ENCODE peak calls at places on chromosomes 12 and 14, in five cellular contexts. L is mucosa of descending colon, D is hepatocyte, B is PC-3, N is HepG2. C is an unnamed sample. For H3K4me1, the result is how much of the 10 kb centered on the place peaks cover.

GRCh38 chr12:120196363-120196762 is 1.8 kb upstream of the GCN1 start:
- DNase-seq in B (no peak), N (no peak), L (peak), D (no peak), C (no peak)

GRCh38 chr12:17076335-17076734 is 470.4 kb upstream of the LMO3 start:
- DNase-seq in B (peak), L (no peak), D (peak), N (peak), C (no peak)

GRCh38 chr12:20339060-20339459 is 29.3 kb upstream of the PDE3A start:
- DNase-seq in L (no peak), D (no peak), B (no peak), N (no peak), C (no peak)

GRCh38 chr12:56996793-56997545 is 9.4 kb downstream of the ZBTB39 start:
- DNase-seq in N (no peak), D (no peak), L (no peak), B (no peak), C (no peak)

GRCh38 chr12:120453977-120454376 is 7.7 kb downstream of the GATC start:
- DNase-seq in L (no peak), N (peak), B (peak), D (no peak), C (no peak)

GRCh38 chr14:106872619-106873446 is 1346.5 kb downstream of the TMEM121 start:
- DNase-seq in D (no peak), B (peak), N (peak), L (peak), C (peak)

GRCh38 chr12:127459166-127459565 is 807.8 kb upstream of the TMEM132C start:
- DNase-seq in L (no peak), B (peak), D (no peak), N (no peak), C (no peak)

GRCh38 chr14:69087061-69087461 is 65.9 kb downstream of the DCAF5 start:
- DNase-seq in L (no peak), N (no peak), D (no peak), B (no peak), C (no peak)

GRCh38 chr12:34294671-34295365 is 272.5 kb downstream of the ALG10 start:
- DNase-seq in B (no peak), L (peak), D (no peak), N (no peak), C (no peak)

GRCh38 chr14:71620401-71620800 is 311.8 kb upstream of the RGS6 start:
- DNase-seq in D (no peak), B (peak), L (no peak), N (no peak), C (no peak)

GRCh38 chr12:106386836-106387555 is 29.4 kb downstream of the POLR3B start:
- DNase-seq in D (no peak), L (no peak), N (no peak), B (no peak), C (no peak)

GRCh38 chr12:116495260-116495659 is 63.9 kb upstream of the MAP1LC3B2 start:
- DNase-seq in N (no peak), B (peak), D (peak), L (no peak), C (no peak)

GRCh38 chr12:44972746-44973421 is 78.0 kb downstream of the DBX2 start:
- DNase-seq in B (peak), D (peak), L (no peak), N (peak), C (no peak)

GRCh38 chr14:51014625-51015024 is 70.3 kb upstream of the PYGL start:
- DNase-seq in B (peak), L (no peak), N (no peak), D (no peak), C (no peak)

GRCh38 chr12:47829584-47829983 is 9.9 kb upstream of the HDAC7 start:
- DNase-seq in D (no peak), L (no peak), N (no peak), B (no peak), C (no peak)

GRCh38 chr14:79419571-79420327 is 791.6 kb downstream of the DIO2 start:
- DNase-seq in N (no peak), L (no peak), D (peak), B (no peak), C (no peak)

GRCh38 chr14:101017209-101017608 is 113.7 kb upstream of the RTL1 start:
- DNase-seq in B (no peak), L (no peak), N (no peak), D (no peak), C (no peak)

GRCh38 chr12:80404629-80405028 is 39.4 kb upstream of the PTPRQ start:
- DNase-seq in L (no peak), B (peak), D (no peak), N (no peak), C (no peak)

GRCh38 chr14:103696466-103697071 is 18.7 kb downstream of the XRCC3 start:
- DNase-seq in D (no peak), N (no peak), B (no peak), L (no peak), C (no peak)

GRCh38 chr12:27468241-27468640 is 21.7 kb downstream of the SMCO2 start:
- DNase-seq in B (no peak), N (no peak), L (no peak), D (no peak), C (no peak)

GRCh38 chr14:63203618-63204406 is 431 bp upstream of the RHOJ start:
- DNase-seq in N (peak), B (peak), L (peak), D (peak), C (peak)

GRCh38 chr12:75208851-75209781 is 523 bp downstream of the KCNC2 start:
- DNase-seq in N (no peak), B (no peak), D (peak), L (no peak), C (no peak)

GRCh38 chr12:103401421-103401820 is 94.3 kb downstream of the C12orf42 start:
- DNase-seq in B (peak), D (peak), N (peak), L (no peak), C (no peak)

GRCh38 chr14:49620182-49621113 is at the start of the genes MGAT2 and RPL36AL:
- DNase-seq in D (peak), B (peak), L (peak), N (peak), C (peak)
- H3K4me1 ChIP-seq in D (under half), B (under half), L (under half), N (half or more), C (under half)

GRCh38 chr12:41496009-41496408 is 307.9 kb downstream of the PDZRN4 start:
- DNase-seq in N (no peak), D (no peak), B (no peak), L (no peak), C (no peak)
- H3K4me3 ChIP-seq in N (no peak), D (no peak), B (no peak), L (no peak), C (no peak)

GRCh38 chr14:105324080-105324778 is 9.7 kb downstream of the PACS2 start:
- DNase-seq in D (no peak), B (no peak), L (peak), N (no peak), C (no peak)
- H3K4me1 ChIP-seq in D (under half), B (under half), L (under half), N (under half), C (under half)

DNA sequence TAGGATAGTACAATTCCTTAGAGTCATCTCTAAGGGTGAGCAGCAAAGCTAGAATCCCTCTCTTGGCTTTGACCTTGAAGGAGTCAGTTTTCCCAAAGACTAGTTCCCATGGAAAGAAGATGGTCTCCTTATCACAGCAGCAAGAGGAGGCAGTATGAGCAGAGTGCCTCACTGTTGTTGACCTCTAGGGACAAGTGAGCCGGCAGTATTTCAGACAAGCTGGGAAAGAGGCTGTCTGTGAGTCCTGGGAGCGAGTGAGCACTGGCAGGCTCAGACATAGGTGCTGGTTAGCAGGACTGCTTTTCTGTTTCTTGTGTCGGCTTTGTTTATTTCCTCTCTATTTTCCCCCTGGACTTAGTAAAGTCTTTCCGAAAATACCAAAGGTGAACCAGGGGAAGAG is 60.7 kb downstream of the NTF3 start:
- DNase-seq in D (no peak), N (no peak), L (no peak), B (no peak), C (no peak)
- H3K4me3 ChIP-seq in D (no peak), N (no peak), L (no peak), B (no peak), C (no peak)

DNA sequence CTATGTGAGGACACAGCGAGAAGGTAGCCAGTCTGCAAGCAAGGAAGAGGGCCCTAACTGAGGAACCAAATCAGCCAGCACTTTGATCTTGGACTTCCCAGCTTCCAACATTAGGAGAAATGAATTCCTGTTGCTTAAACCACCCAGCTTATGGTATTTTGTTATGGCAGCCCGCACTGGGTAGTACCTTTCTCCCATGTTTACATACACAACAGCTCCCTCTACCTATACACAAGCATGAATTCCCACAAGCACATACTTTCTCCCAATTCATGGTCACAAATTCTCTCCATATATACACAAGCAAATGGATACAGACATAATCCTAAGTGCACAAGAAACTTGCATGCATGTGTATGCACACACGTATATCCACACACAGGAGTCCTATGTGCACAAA is 7.4 kb downstream of the ITGB7 start:
- DNase-seq in L (no peak), N (no peak), B (no peak), D (no peak), C (no peak)
- H3K4me1 ChIP-seq in L (under half), N (under half), B (under half), D (under half), C (under half)

DNA sequence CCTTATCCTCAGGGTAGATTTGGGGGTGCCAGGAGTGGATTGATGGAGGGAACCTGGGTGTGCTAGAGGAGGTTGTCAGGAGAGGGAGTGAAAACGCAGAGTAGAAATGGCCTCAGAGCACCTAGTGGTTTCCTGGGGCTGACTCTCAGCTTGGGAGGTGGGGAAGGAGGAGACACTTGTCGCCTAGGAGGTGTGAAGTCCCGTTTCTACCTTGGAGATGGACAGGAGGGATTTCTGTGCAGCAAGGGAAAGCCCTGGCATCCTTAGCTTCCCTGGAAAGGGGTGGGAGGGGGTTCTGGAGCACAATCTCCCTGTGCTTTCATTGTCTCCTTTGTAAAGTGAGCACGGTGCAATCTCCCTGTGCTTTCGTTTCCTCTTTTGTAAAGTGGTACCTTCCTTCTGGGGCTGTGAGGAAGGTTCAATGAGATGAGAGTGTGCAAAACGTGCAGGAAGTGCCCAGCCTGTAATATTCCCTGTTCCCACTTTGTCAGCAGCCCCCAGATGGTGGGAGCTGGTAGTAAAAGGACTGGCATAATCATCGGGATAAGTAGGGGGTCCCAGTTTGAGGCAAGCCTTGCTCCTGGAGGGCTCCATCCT is 1.6 kb downstream of the OAS3 start:
- DNase-seq in N (no peak), D (no peak), B (no peak), L (no peak), C (no peak)
- H3K4me3 ChIP-seq in N (no peak), D (no peak), B (peak), L (no peak), C (no peak)

GRCh38 chr12:14260011-14260993 is 105.2 kb upstream of the ATF7IP start:
- DNase-seq in D (peak), N (peak), L (peak), B (peak), C (peak)
- H3K4me1 ChIP-seq in D (under half), N (under half), L (under half), B (half or more), C (under half)